ENCODE peak calls at places on chromosomes 1 and 21, in ten cellular contexts. I is activated naive CD4-positive, alpha-beta T cell; N is activated CD4-positive, alpha-beta T cell treated with anti-CD3 and anti-CD28 coated beads, Interleukin-2, amount 10 ng/mL, durations not matched to agents 24 days and 14 days; B is RKO; J is AG20443; O is NCI-H345; F is DMS153; V is pulmonary artery endothelial cell; R is A549; C is stimulated activated CD4-positive, alpha-beta T cell treated with anti-CD3 and anti-CD28 coated beads, Interleukin-4, amount 100 ng/mL, for 24 hours. K is an unnamed sample.

GRCh38 chr1:112544753-112545152 is 36.0 kb downstream of the WNT2B start:
- DNase-seq in V (no peak), N (no peak), R (peak; percentile 19), J (no peak), F (no peak), O (no peak), C (no peak), B (peak; percentile 11), I (no peak), K (no peak)

GRCh38 chr1:77347646-77348045 is 65.8 kb downstream of the AK5 start:
- DNase-seq in I (no peak), N (no peak), B (peak; percentile 79), F (peak; percentile 3), V (peak; percentile 1), J (peak; percentile 88), C (peak; percentile 11), O (no peak), R (peak; percentile 93), K (no peak)

GRCh38 chr21:38621132-38621531 is 122.9 kb upstream of the ERG start:
- DNase-seq in R (peak; percentile 2), F (no peak), I (no peak), B (no peak), C (no peak), N (no peak), V (no peak), J (no peak), O (no peak), K (no peak)

GRCh38 chr1:54474500-54475235 is 68.5 kb upstream of the SSBP3 start:
- DNase-seq in F (no peak), B (no peak), N (peak; percentile 72), I (peak; percentile 40), O (no peak), J (peak; percentile 67), V (no peak), C (no peak), R (no peak), K (no peak)

GRCh38 chr1:18575620-18576019 is 55.0 kb upstream of the PAX7 start:
- DNase-seq in I (peak; percentile 50), B (peak; percentile 22), O (peak; percentile 1), R (no peak), F (peak; percentile 18), V (no peak), N (peak; percentile 80), J (peak; percentile 76), C (no peak), K (peak; percentile 36)

GRCh38 chr1:29453502-29454240 is 217.3 kb downstream of the PTPRU start:
- DNase-seq in C (no peak), I (no peak), R (peak; percentile 58), N (no peak), V (peak; percentile 11), B (peak; percentile 77), J (peak; percentile 66), O (no peak), F (peak; percentile 29), K (no peak)

GRCh38 chr21:39050839-39051560 is 132.3 kb downstream of the PSMG1 start:
- DNase-seq in R (no peak), J (peak; percentile 37), F (no peak), I (no peak), C (no peak), O (peak; percentile 15), N (no peak), B (no peak), V (no peak), K (no peak)

GRCh38 chr1:11078631-11079030 is 18.8 kb upstream of the SRM start:
- DNase-seq in N (no peak), I (no peak), F (no peak), O (no peak), C (no peak), B (no peak), J (peak; percentile 49), R (no peak), V (no peak), K (no peak)

GRCh38 chr1:234659538-234659937 is 49.6 kb upstream of the IRF2BP2 start:
- DNase-seq in C (no peak), B (peak; percentile 94), R (peak; percentile 83), O (no peak), I (no peak), F (no peak), V (peak; percentile 17), J (peak; percentile 80), N (no peak), K (no peak)

GRCh38 chr1:57312869-57313268 is 111.0 kb downstream of the DAB1 start:
- DNase-seq in I (no peak), R (no peak), J (no peak), O (no peak), V (no peak), N (no peak), C (no peak), F (no peak), B (no peak), K (no peak)

GRCh38 chr1:21924503-21925005 is 12.6 kb downstream of the HSPG2 start:
- DNase-seq in V (peak; percentile 87), J (no peak), C (no peak), I (no peak), B (no peak), R (no peak), O (no peak), F (no peak), N (no peak), K (no peak)

GRCh38 chr1:110224240-110224995 is 14.3 kb downstream of the KCNC4 start:
- DNase-seq in V (no peak), N (no peak), R (no peak), C (no peak), O (no peak), F (no peak), B (no peak), J (no peak), I (no peak), K (no peak)

GRCh38 chr1:205976708-205977107 is 26.5 kb downstream of the RAB7B start:
- DNase-seq in O (peak; percentile 55), R (peak; percentile 59), B (no peak), V (no peak), J (no peak), C (no peak), N (no peak), F (peak; percentile 93), I (no peak), K (no peak)

K was measured in T-helper 9 cell.